ENCODE peak calls at places on chromosomes 12 and 14, in eight cellular contexts. K, A, T, J, Y, P, F and L are unnamed samples.

GRCh38 chr14:35534884-35535793 is 1.2 kb downstream of the INSM2 start:
- DNase-seq in P (peak), J (peak), T (peak), A (peak), Y (peak), F (peak), K (peak), L (no peak)

GRCh38 chr14:64873506-64874220 is 6.0 kb downstream of the SPTB start:
- DNase-seq in T (no peak), J (no peak), Y (no peak), P (no peak), A (no peak), F (no peak), K (no peak), L (no peak)

GRCh38 chr12:47391566-47391965 is 311.8 kb upstream of the AMIGO2 start:
- DNase-seq in J (no peak), A (no peak), T (no peak), K (no peak), P (no peak), F (peak), Y (no peak), L (no peak)

GRCh38 chr12:45334396-45334795 is 118.5 kb downstream of the ANO6 start:
- DNase-seq in A (no peak), Y (no peak), J (no peak), K (no peak), F (no peak), P (no peak), T (no peak), L (no peak)

GRCh38 chr14:24051789-24052655 is at the start of gene CARMIL3:
- DNase-seq in T (peak), Y (peak), K (peak), J (peak), A (peak), F (peak), P (peak), L (no peak)

GRCh38 chr14:76844223-76844622 is 18.0 kb downstream of the LRRC74A start:
- DNase-seq in T (no peak), F (peak), A (peak), P (peak), Y (no peak), J (peak), K (peak), L (no peak)

GRCh38 chr12:53268637-53269562 is 801 bp downstream of the ESPL1 start:
- DNase-seq in P (no peak), A (peak), T (peak), K (no peak), Y (no peak), F (no peak), J (no peak), L (no peak)

GRCh38 chr14:101833045-101833444 is 71.5 kb downstream of the PPP2R5C start:
- DNase-seq in K (no peak), Y (no peak), A (no peak), T (no peak), J (no peak), P (no peak), F (no peak), L (no peak)

GRCh38 chr14:104519721-104520120 is 59.8 kb upstream of the C14orf180 start:
- DNase-seq in J (no peak), Y (no peak), A (no peak), K (no peak), T (no peak), P (no peak), F (no peak), L (no peak)

GRCh38 chr12:52720487-52720886 is 17.2 kb upstream of the KRT77 start:
- DNase-seq in Y (no peak), K (no peak), F (no peak), T (no peak), J (no peak), P (no peak), A (no peak), L (no peak)

GRCh38 chr12:101773560-101774206 is 34.4 kb upstream of the SYCP3 start:
- DNase-seq in F (peak), Y (peak), T (peak), K (peak), A (peak), P (peak), J (peak), L (peak)

GRCh38 chr12:54036620-54037359 is 3.9 kb downstream of the HOXC5 start:
- DNase-seq in A (peak), F (no peak), Y (peak), T (peak), P (no peak), K (no peak), J (no peak), L (no peak)

GRCh38 chr12:113416091-113416754 is 6.0 kb upstream of the SDSL start:
- DNase-seq in J (no peak), A (no peak), Y (no peak), T (no peak), F (no peak), K (no peak), P (no peak), L (no peak)

GRCh38 chr14:105299654-105300541 is 903 bp downstream of the BRF1 start:
- DNase-seq in J (no peak), T (no peak), Y (no peak), F (peak), K (no peak), A (no peak), P (peak), L (no peak)

GRCh38 chr14:36522347-36522971 is 2.4 kb upstream of the NKX2-1 start:
- DNase-seq in A (peak), Y (no peak), P (no peak), K (no peak), T (no peak), J (no peak), F (no peak), L (no peak)

GRCh38 chr14:20434701-20435453 is 1.1 kb downstream of the KLHL33 start:
- DNase-seq in Y (peak), F (no peak), P (no peak), K (peak), A (peak), T (no peak), J (peak), L (no peak)

GRCh38 chr14:91417134-91417982 is at the start of gene CCDC88C:
- DNase-seq in P (peak), K (peak), F (peak), A (peak), Y (peak), J (no peak), T (peak), L (no peak)

GRCh38 chr12:14416658-14417057 is 51.2 kb downstream of the ATF7IP start:
- DNase-seq in K (no peak), Y (no peak), A (peak), T (peak), J (peak), P (no peak), F (no peak), L (peak)

GRCh38 chr14:72948481-72949138 is 22.3 kb downstream of the DCAF4 start:
- DNase-seq in T (peak), F (peak), J (peak), P (peak), Y (peak), A (peak), K (peak), L (no peak)

GRCh38 chr14:94572637-94573303 is 8.5 kb upstream of the SERPINA5 start:
- DNase-seq in Y (no peak), A (no peak), K (no peak), F (no peak), J (no peak), T (no peak), P (no peak), L (no peak)

GRCh38 chr14:84420236-84420635 is 1109.7 kb upstream of the FLRT2 start:
- DNase-seq in T (no peak), Y (no peak), K (no peak), J (no peak), P (no peak), F (no peak), A (no peak), L (no peak)

GRCh38 chr14:55807059-55807499 is 227.1 kb downstream of the KTN1 start:
- DNase-seq in T (no peak), A (no peak), F (peak), J (peak), P (peak), K (peak), Y (peak), L (peak)

GRCh38 chr12:11906284-11906935 is 164.3 kb upstream of the BCL2L14 start:
- DNase-seq in K (no peak), Y (no peak), T (no peak), J (peak), P (no peak), A (no peak), F (no peak), L (no peak)

GRCh38 chr12:71475280-71475679 is 35.7 kb downstream of the LGR5 start:
- DNase-seq in P (no peak), T (no peak), Y (no peak), F (no peak), K (peak), A (no peak), J (peak), L (no peak)

GRCh38 chr14:100706860-100707259 is 19.8 kb upstream of the DLK1 start:
- DNase-seq in J (no peak), A (no peak), T (no peak), F (no peak), P (no peak), K (no peak), Y (no peak), L (no peak)

GRCh38 chr14:76546426-76547221 is 170.7 kb downstream of the ESRRB start:
- DNase-seq in K (no peak), A (peak), Y (peak), T (peak), F (no peak), P (no peak), J (peak), L (no peak)

GRCh38 chr14:28756896-28757570 is 9.6 kb upstream of the FOXG1 start:
- DNase-seq in A (peak), K (no peak), F (no peak), T (peak), J (peak), Y (no peak), P (no peak), L (no peak)

GRCh38 chr12:122326597-122326996 is 60.3 kb upstream of the VPS33A start:
- DNase-seq in P (no peak), Y (no peak), F (no peak), A (no peak), J (no peak), K (no peak), T (no peak), L (no peak)

GRCh38 chr12:66740257-66740656 is 61.4 kb upstream of the GRIP1 start:
- DNase-seq in K (no peak), J (no peak), A (no peak), Y (peak), F (no peak), T (no peak), P (no peak), L (no peak)

GRCh38 chr12:85527192-85527591 is 247.2 kb downstream of the ALX1 start:
- DNase-seq in P (no peak), T (no peak), F (no peak), A (no peak), J (no peak), K (no peak), Y (no peak), L (no peak)

GRCh38 chr12:104656921-104657320 is 200.2 kb downstream of the CHST11 start:
- DNase-seq in T (no peak), P (no peak), K (no peak), J (peak), Y (no peak), A (no peak), F (no peak), L (no peak)

GRCh38 chr12:125070117-125070516 is 4.9 kb downstream of the AACS start:
- DNase-seq in T (no peak), Y (no peak), P (no peak), A (peak), F (no peak), K (no peak), J (no peak), L (no peak)

GRCh38 chr14:102419716-102420115 is 57.0 kb downstream of the TECPR2 start:
- DNase-seq in T (no peak), J (no peak), Y (no peak), P (no peak), K (no peak), F (no peak), A (no peak), L (no peak)

GRCh38 chr12:95073698-95074520 is 491 bp upstream of the NR2C1 start:
- DNase-seq in T (no peak), A (no peak), P (no peak), K (no peak), Y (no peak), F (no peak), J (no peak), L (no peak)

GRCh38 chr12:71872401-71872800 is 32.8 kb downstream of the TBC1D15 start:
- DNase-seq in P (no peak), A (no peak), T (no peak), F (no peak), K (no peak), J (no peak), Y (no peak), L (no peak)

GRCh38 chr12:6341439-6342139 is at the start of gene TNFRSF1A:
- DNase-seq in A (peak), P (no peak), T (peak), J (peak), Y (no peak), F (no peak), K (peak), L (no peak)

GRCh38 chr12:57323402-57323801 is 72.4 kb upstream of the STAC3 start:
- DNase-seq in Y (no peak), F (no peak), T (no peak), P (no peak), K (no peak), J (no peak), A (no peak), L (no peak)